ENCODE peak calls at places on chromosomes 2 and 18, in four cellular contexts. Y, D, Q and P are unnamed samples.

GRCh38 chr2:155424518-155424917 is 726.0 kb downstream of the KCNJ3 start:
- DNase-seq in Y (no peak), D (no peak), Q (no peak), P (no peak)

GRCh38 chr2:27992787-27993747 is 102.5 kb downstream of the BABAM2 start:
- DNase-seq in D (peak), Q (peak), Y (no peak), P (peak)

GRCh38 chr18:45197526-45197970 is 417.7 kb upstream of the SLC14A2 start:
- DNase-seq in Q (peak), Y (no peak), D (peak), P (peak)

GRCh38 chr2:72034353-72035095 is 113.1 kb downstream of the CYP26B1 start:
- DNase-seq in Q (no peak), D (no peak), Y (peak), P (no peak)

GRCh38 chr2:71602581-71602980 is 149.2 kb downstream of the DYSF start:
- DNase-seq in Q (no peak), Y (peak), D (no peak), P (no peak)

GRCh38 chr2:37644191-37644590 is 27.3 kb downstream of the CDC42EP3 start:
- DNase-seq in Y (no peak), Q (no peak), D (no peak), P (no peak)

GRCh38 chr2:172864182-172864581 is 128.5 kb downstream of the RAPGEF4 start:
- DNase-seq in Y (no peak), D (peak), Q (peak), P (peak)

GRCh38 chr2:27096748-27097297 is 10.3 kb downstream of the KHK start:
- DNase-seq in Y (no peak), D (no peak), Q (no peak), P (no peak)

GRCh38 chr2:217934321-217935131 is 68.3 kb downstream of the TNS1 start:
- DNase-seq in D (peak), Y (no peak), Q (peak), P (peak)

GRCh38 chr2:221104391-221104811 is 467.7 kb downstream of the EPHA4 start:
- DNase-seq in Q (peak), D (peak), Y (peak), P (no peak)

GRCh38 chr2:234257859-234258561 is 207.5 kb downstream of the SPP2 start:
- DNase-seq in Y (peak), D (peak), Q (peak), P (peak)

GRCh38 chr2:46487667-46488333 is 8.4 kb downstream of the TMEM247 start:
- DNase-seq in D (peak), Y (no peak), Q (peak), P (peak)

GRCh38 chr2:2763998-2764355 is 432.9 kb upstream of the MYT1L start:
- DNase-seq in Y (peak), Q (no peak), D (no peak), P (no peak)

GRCh38 chr2:108612153-108612513 is 77.9 kb downstream of the LIMS1 start:
- DNase-seq in Q (peak), D (peak), Y (no peak), P (no peak)

GRCh38 chr2:68643011-68643873 is at the start of gene PROKR1:
- DNase-seq in Q (peak), Y (peak), D (peak), P (peak)

DNA sequence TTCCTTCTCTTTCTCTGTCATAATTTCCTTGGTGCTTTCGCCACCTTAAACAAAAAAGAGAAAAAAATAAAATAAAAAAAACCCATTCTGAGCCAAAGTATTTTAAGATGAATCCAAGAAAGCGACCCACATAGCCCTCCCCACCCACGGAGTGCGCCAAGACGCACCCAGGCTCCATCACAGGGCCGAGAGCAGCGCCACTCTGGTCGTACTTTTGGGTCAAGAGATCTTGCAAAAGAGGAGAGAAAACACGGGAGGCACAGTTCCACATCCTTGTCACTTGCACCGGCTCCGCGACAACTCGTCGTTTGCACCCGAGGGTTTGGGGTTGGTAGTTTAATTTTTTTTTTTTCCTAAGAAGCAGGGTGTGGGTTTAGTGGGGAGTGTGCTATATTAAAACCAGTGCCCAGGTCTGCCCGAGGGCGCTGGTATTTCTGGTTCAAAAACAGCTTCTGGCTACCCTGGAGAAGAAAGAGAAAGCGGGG is 1.7 kb upstream of the SP9 start:
- DNase-seq in Q (no peak), D (no peak), Y (no peak), P (no peak)
- TF ChIP-seq CTCF in Q (no peak), D (no peak), Y (no peak), P (no peak)

GRCh38 chr2:36477315-36477714 is 120.7 kb downstream of the FEZ2 start:
- DNase-seq in D (no peak), Y (no peak), Q (no peak), P (no peak)

GRCh38 chr2:36478332-36478738 is 119.6 kb downstream of the FEZ2 start:
- DNase-seq in Y (no peak), D (peak), Q (peak), P (peak)

GRCh38 chr2:36476411-36476810 is 120.8 kb downstream of the CRIM1 start:
- DNase-seq in Y (no peak), Q (no peak), D (no peak), P (peak)

GRCh38 chr2:36478999-36479398 is 119.0 kb downstream of the FEZ2 start:
- DNase-seq in Y (no peak), D (no peak), Q (no peak), P (no peak)

DNA sequence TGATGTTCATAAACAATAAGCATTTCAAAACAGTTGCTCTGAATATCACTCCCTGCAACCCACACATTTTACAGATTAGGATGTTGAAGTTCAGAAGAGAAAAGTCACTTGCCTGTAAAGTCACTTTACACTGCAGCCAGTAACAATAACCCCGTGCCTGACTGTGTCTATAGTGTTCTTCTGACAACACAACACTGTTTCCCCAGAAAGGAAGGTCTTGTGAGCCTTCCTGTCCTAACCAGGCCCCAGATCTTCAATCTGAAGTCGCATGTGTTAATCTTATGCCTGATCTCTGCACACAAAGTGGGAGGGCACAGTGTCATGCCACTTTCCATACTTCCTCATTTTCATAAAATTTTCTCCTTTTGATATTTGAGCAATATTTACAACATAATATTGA is 120.2 kb downstream of the FEZ2 start:
- DNase-seq in D (peak), Y (no peak), Q (no peak), P (peak)
- TF ChIP-seq CTCF in D (no peak), Y (no peak), Q (no peak), P (no peak)

DNA sequence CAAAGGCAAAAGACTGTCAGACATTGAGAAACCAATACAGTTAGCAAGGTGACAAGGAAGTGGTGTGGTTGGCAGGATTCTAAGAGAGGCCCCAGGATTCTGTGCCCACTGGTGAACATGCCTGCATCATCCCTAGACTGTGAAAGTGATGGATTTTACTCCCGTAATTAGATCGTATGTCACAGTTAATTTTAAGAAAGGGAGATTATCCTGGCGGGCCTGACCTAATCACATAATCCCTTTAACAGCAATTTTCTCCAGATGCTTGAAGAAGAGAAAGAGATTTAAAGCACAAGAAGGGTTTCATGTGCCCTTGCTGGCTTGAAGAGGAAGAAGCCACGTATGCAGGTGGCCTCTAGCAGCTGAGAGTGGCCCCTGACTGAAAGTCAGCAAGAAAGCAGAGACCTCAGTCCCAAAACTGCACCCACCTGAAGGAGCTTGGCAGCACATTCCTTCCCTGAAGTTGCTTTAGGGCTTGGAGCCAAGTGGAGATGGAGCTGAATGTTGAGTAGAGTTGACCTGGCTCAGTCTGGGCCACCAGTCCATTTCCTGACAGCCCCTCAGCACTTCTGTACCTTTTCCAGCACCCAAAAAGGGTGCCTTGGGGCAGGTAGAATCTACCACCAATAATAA is 49.1 kb downstream of the GTF3C3 start:
- DNase-seq in Q (no peak), D (no peak), Y (no peak), P (no peak)
- TF ChIP-seq CTCF in Q (no peak), D (no peak), Y (no peak), P (no peak)

GRCh38 chr2:232597362-232598079 is 35.9 kb upstream of the EFHD1 start:
- DNase-seq in Q (no peak), D (no peak), Y (no peak), P (no peak)

GRCh38 chr2:232588031-232588430 is 37.5 kb downstream of the EIF4E2 start:
- DNase-seq in Y (no peak), Q (no peak), D (no peak), P (no peak)

GRCh38 chr2:232593931-232594330 is 39.5 kb upstream of the EFHD1 start:
- DNase-seq in Q (no peak), Y (no peak), D (no peak), P (no peak)

GRCh38 chr2:232588680-232589585 is 38.4 kb downstream of the EIF4E2 start:
- DNase-seq in Y (no peak), D (peak), Q (peak), P (peak)

DNA sequence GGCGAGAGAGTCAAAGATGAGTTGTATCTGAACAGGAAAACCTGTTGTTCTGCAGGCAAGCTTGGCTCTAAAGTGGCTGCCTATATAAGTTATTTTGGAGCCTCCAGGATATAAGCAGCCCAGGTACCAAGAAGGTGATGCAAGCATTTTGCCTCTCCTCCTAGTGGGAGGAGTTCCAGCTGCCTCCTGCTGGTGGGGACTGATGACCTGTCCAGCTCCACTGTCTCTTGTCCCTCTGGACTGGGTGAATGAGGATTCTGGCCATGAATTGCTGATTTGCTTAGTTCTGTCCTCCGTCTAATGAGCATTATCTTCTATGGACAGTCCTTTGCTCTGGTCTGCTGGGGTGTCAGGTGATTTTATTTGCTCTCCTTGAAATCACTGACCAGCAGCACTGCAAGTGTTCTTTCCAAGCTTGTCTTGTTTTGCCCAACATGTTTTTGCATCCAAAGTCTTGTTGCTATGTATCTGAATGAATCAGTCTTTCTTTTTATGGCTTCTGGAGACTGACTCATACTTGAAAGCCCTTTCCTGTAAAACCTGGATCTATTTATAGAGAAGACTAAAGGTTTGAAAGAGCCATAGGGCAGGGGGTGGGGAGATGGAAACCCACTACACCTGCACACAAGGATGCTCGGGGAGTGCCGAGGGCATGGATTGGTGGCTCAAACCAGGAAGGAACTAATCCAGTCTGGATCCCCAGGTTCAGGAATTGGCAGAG is 40.6 kb upstream of the EFHD1 start:
- DNase-seq in D (peak), Q (peak), Y (no peak), P (peak)
- TF ChIP-seq CTCF in D (peak), Q (peak), Y (no peak), P (no peak)

DNA sequence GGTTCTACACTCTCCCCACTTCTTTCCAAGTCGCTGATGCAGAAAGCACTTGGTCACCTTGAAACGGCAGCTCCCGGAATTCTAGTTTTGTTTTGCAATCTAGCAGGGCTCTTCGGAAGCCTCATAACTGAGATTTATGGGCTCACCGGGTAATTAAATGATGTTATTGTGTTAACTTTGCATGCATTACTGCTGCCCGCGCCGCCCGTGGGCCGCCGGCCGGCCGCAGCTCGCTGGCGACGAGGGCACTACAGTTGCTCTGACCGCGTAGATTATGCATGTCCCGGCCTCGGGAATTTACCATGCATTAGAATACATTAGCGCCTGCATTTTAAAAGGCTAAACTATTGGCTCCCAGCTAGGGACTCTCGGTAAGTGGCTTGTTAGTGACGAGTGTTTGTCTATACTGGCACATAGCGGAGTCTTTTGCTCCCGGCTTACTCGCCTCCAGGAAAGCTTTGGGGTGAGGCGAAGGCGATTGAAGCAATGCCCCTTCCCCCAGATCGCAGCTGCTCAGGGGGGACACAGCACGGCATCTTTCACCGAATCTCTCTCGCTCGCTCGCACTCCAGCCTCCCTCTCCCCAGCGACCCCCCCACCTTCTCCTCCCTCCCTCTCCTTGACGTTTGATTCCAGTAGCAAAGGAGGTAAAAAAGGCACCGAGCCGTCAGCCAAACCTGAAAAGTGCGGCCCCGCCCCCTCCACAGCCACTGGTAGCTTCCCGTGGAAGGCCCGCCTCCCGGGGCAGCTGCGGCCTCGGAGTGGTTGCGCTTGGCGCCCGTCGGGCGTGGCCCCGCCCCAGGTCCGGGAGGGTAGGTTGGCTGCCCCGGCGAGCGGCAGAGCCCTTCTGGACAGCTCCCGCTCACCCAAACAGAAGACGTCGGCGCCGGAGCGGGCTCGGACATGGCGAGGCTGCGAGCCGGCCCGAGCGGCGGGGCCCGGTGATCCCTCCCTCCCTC is at the start of gene ONECUT2:
- DNase-seq in Y (peak), Q (peak), D (peak), P (peak)
- TF ChIP-seq CTCF in Y (no peak), Q (no peak), D (no peak), P (no peak)

DNA sequence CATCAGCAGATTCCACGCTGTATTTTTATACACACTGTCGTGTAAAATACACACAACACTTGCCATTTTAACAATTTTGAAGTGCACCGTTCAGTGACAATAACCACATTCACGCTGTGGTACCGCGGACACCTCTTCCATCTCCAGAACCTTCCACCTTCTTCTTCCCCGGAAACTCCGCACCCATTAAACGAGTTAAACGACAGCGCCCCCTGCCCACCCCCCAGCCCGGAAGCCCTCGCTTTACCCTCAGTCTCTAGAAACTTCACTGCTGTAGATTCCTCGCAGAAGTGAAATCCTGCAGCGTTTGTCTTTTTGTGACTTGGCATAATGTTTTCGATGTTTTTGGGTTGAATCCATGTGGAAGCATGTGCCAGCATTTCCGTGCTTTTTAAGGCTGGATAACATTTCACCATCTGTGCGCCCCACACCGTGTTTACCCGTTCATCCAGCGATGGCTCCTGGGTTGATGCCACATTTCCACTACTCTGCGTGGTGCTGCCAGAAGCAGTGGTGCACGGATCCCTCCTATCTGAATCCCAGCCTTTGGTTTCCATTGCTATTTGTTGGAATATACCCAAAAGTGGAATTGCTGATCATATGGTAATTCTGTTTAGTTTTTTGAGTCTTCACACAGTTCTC is 32.1 kb upstream of the TMEM18 start:
- DNase-seq in Y (no peak), D (no peak), Q (no peak), P (no peak)
- TF ChIP-seq CTCF in Y (no peak), D (no peak), Q (no peak), P (no peak)

GRCh38 chr2:202635441-202636296 is 900 bp downstream of the FAM117B start:
- DNase-seq in D (peak), Q (peak), Y (peak), P (peak)
- TF ChIP-seq CTCF in D (no peak), Q (no peak), Y (no peak), P (no peak)

GRCh38 chr2:165778653-165779451 is 15.2 kb downstream of the GALNT3 start:
- DNase-seq in Q (peak), Y (no peak), D (peak), P (no peak)
- TF ChIP-seq CTCF in Q (peak), Y (no peak), D (peak), P (peak)

GRCh38 chr18:46754661-46755292 is 2.1 kb downstream of the ST8SIA5 start:
- DNase-seq in Q (no peak), Y (no peak), D (no peak), P (no peak)
- TF ChIP-seq CTCF in Q (peak), Y (no peak), D (no peak), P (no peak)